ENCODE peak calls at places on chromosomes 5 and 9, in four cellular contexts. One of them, this sample, is unnamed.

GRCh38 chr5:146515473-146516150 is 378 bp downstream of the GPR151 start:
- DNase-seq in GM12878: no peak
- DNase-seq in BE2C: no peak
- DNase-seq in foreskin fibroblast: no peak
- DNase-seq in this sample: no peak

GRCh38 chr5:37859805-37860204 is 20.0 kb upstream of the GDNF start:
- DNase-seq in GM12878: peak; percentile 75
- DNase-seq in BE2C: no peak
- DNase-seq in foreskin fibroblast: no peak
- DNase-seq in this sample: peak; percentile 48

GRCh38 chr5:121737120-121737519 is 114.6 kb upstream of the FTMT start:
- DNase-seq in GM12878: no peak
- DNase-seq in BE2C: no peak
- DNase-seq in foreskin fibroblast: no peak
- DNase-seq in this sample: no peak

GRCh38 chr5:75952963-75953362 is 130.2 kb upstream of the SV2C start:
- DNase-seq in GM12878: no peak
- DNase-seq in BE2C: no peak
- DNase-seq in foreskin fibroblast: no peak
- DNase-seq in this sample: no peak

GRCh38 chr5:76801159-76801802 is 17.5 kb upstream of the F2RL1 start:
- DNase-seq in GM12878: no peak
- DNase-seq in BE2C: no peak
- DNase-seq in foreskin fibroblast: peak; percentile 59
- DNase-seq in this sample: no peak

GRCh38 chr9:127944586-127945218 is 7.0 kb upstream of the DPM2 start:
- DNase-seq in GM12878: no peak
- DNase-seq in BE2C: no peak
- DNase-seq in foreskin fibroblast: no peak
- DNase-seq in this sample: no peak

GRCh38 chr5:87746891-87747366 is 334.2 kb upstream of the CCNH start:
- DNase-seq in GM12878: no peak
- DNase-seq in BE2C: no peak
- DNase-seq in foreskin fibroblast: no peak
- DNase-seq in this sample: no peak

GRCh38 chr5:76202182-76202581 is 119.0 kb downstream of the SV2C start:
- DNase-seq in GM12878: no peak
- DNase-seq in BE2C: no peak
- DNase-seq in foreskin fibroblast: no peak
- DNase-seq in this sample: no peak

GRCh38 chr5:39447059-39447458 is 22.3 kb upstream of the DAB2 start:
- DNase-seq in GM12878: no peak
- DNase-seq in BE2C: no peak
- DNase-seq in foreskin fibroblast: no peak
- DNase-seq in this sample: no peak

GRCh38 chr5:102418531-102418930 is 80.3 kb downstream of the SLCO6A1 start:
- DNase-seq in GM12878: no peak
- DNase-seq in BE2C: peak; percentile 13
- DNase-seq in foreskin fibroblast: no peak
- DNase-seq in this sample: no peak

GRCh38 chr9:95074632-95075269 is 242.8 kb downstream of the FANCC start:
- DNase-seq in GM12878: no peak
- DNase-seq in BE2C: no peak
- DNase-seq in foreskin fibroblast: no peak
- DNase-seq in this sample: no peak

GRCh38 chr5:16889972-16890519 is 46.0 kb downstream of the MYO10 start:
- DNase-seq in GM12878: no peak
- DNase-seq in BE2C: no peak
- DNase-seq in foreskin fibroblast: no peak
- DNase-seq in this sample: no peak

GRCh38 chr5:129807162-129807814 is 59.4 kb downstream of the MINAR2 start:
- DNase-seq in GM12878: no peak
- DNase-seq in BE2C: no peak
- DNase-seq in foreskin fibroblast: no peak
- DNase-seq in this sample: no peak

GRCh38 chr5:141196363-141196762 is 3.1 kb upstream of the PCDHB11 start:
- DNase-seq in GM12878: no peak
- DNase-seq in BE2C: no peak
- DNase-seq in foreskin fibroblast: no peak
- DNase-seq in this sample: no peak

GRCh38 chr5:42268630-42269029 is 154.6 kb upstream of the GHR start:
- DNase-seq in GM12878: no peak
- DNase-seq in BE2C: no peak
- DNase-seq in foreskin fibroblast: peak; percentile 13
- DNase-seq in this sample: no peak

GRCh38 chr5:161548472-161549094 is 2.1 kb upstream of the GABRB2 start:
- DNase-seq in GM12878: no peak
- DNase-seq in BE2C: no peak
- DNase-seq in foreskin fibroblast: no peak
- DNase-seq in this sample: no peak

GRCh38 chr9:72871685-72872084 is 81.2 kb downstream of the ALDH1A1 start:
- DNase-seq in GM12878: no peak
- DNase-seq in BE2C: no peak
- DNase-seq in foreskin fibroblast: no peak
- DNase-seq in this sample: no peak

GRCh38 chr9:74887041-74887980 is at the start of gene TRPM6:
- DNase-seq in GM12878: no peak
- DNase-seq in BE2C: peak; percentile 59
- DNase-seq in foreskin fibroblast: peak; percentile 68
- DNase-seq in this sample: no peak

GRCh38 chr9:124813496-124814177 is 36.7 kb downstream of the OLFML2A start:
- DNase-seq in GM12878: no peak
- DNase-seq in BE2C: no peak
- DNase-seq in foreskin fibroblast: no peak
- DNase-seq in this sample: no peak

GRCh38 chr9:129351058-129351641 is 173.1 kb upstream of the IER5L start:
- DNase-seq in GM12878: no peak
- DNase-seq in BE2C: peak; percentile 68
- DNase-seq in foreskin fibroblast: no peak
- DNase-seq in this sample: no peak

GRCh38 chr9:114263853-114264510 is 58.9 kb upstream of the ORM1 start:
- DNase-seq in GM12878: no peak
- DNase-seq in BE2C: peak; percentile 42
- DNase-seq in foreskin fibroblast: no peak
- DNase-seq in this sample: no peak

GRCh38 chr9:33939924-33940874 is 108.5 kb downstream of the UBAP2 start:
- DNase-seq in GM12878: no peak
- DNase-seq in BE2C: no peak
- DNase-seq in foreskin fibroblast: no peak
- DNase-seq in this sample: no peak

DNA sequence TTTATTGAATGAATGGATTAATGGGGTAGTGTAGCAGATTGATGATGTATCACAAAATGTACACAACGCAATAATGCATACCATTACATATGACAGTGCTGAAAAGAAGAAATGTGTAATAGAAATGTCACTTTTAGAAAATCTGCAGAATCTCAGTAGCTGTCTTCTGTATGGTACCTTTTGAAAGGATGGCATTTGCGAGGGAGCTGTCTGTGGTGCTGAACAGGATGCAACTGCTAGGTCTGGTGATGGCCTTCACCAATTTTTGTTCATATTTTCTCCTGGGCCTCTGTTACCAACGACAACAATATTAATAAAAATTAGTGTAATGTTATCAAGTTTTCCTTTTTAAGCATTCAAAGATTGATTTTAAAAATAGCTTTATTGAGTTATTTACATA is 36.2 kb upstream of the OTULIN start:
- DNase-seq in GM12878: no peak
- DNase-seq in BE2C: no peak
- DNase-seq in foreskin fibroblast: peak; percentile 43
- DNase-seq in this sample: peak; percentile 4
- TF ChIP-seq CTCF in GM12878: no peak
- TF ChIP-seq CTCF in BE2C: no peak
- TF ChIP-seq CTCF in foreskin fibroblast: no peak
- TF ChIP-seq CTCF in this sample: no peak

GRCh38 chr5:90421136-90421535 is 11.6 kb upstream of the CETN3 start:
- DNase-seq in GM12878: no peak
- DNase-seq in BE2C: peak; percentile 14
- DNase-seq in foreskin fibroblast: no peak
- DNase-seq in this sample: no peak
- TF ChIP-seq CTCF in GM12878: peak; percentile 24
- TF ChIP-seq CTCF in BE2C: peak; percentile 54
- TF ChIP-seq CTCF in foreskin fibroblast: peak; percentile 5
- TF ChIP-seq CTCF in this sample: peak; percentile 38

DNA sequence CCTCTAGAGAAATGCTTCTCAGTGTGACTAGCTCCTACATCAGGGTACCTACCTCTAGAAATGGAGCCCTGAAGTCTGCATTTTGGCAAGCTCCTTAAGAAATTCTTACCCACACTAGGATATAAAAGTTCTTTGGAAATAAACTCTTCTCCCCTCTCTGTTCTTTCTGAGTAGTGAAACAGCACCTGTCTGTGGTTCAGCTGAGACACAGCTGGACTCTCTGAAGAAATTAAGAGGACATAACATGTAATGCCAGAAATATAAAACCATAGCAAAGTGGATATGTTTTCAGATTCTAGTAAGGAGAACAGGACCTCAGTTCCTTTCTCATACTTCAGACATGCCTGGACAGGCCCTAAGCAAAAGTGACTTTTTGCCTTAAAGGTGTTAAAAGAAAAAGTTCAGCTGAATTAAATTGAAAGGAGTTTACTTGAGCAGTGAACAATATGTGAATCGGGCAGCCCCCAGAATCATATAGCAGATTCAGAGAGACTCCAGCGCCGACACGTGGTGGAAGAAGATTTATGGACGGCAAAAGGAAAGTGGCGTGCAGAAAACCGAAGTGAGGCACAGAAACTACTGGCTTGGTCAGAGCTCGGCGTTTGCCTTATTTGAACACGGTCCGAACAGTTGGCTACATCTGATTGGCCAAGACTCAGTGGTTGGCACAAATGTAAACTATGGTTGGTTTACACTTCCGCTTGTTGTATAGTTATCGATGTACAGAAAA is 64.5 kb downstream of the PRKACG start:
- DNase-seq in GM12878: peak; percentile 45
- DNase-seq in BE2C: peak; percentile 11
- DNase-seq in foreskin fibroblast: no peak
- DNase-seq in this sample: no peak
- TF ChIP-seq CTCF in GM12878: peak; percentile 56
- TF ChIP-seq CTCF in BE2C: peak; percentile 43
- TF ChIP-seq CTCF in foreskin fibroblast: no peak
- TF ChIP-seq CTCF in this sample: peak; percentile 39

DNA sequence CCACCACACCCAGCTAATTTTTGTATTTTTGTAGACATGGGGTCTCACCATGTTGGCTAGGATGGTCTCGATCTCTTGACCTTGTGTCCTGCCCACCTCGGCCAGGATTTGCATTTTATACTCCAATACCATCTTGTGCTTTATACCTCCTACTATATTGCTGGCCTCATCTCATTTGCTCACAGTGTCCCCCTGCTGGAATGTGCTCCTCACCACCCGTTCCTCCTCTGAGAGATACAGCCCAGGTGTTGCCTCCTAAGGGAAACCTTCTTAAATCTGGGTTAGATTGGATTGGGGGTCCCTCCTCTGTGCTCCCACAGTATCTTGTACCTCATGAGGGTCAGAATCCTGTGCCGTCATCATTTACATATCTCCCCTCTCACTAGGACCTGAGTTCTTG is 131.7 kb downstream of the PAPPA start:
- DNase-seq in GM12878: no peak
- DNase-seq in BE2C: no peak
- DNase-seq in foreskin fibroblast: no peak
- DNase-seq in this sample: no peak
- TF ChIP-seq CTCF in GM12878: no peak
- TF ChIP-seq CTCF in BE2C: no peak
- TF ChIP-seq CTCF in foreskin fibroblast: no peak
- TF ChIP-seq CTCF in this sample: no peak

This sample was measured in GM12864.